ENCODE peak calls at places on chromosomes 2 and 18, in six cellular contexts. C, U, Z, P, R and Q are unnamed samples.
A peak's percentile ranks its signal among the peaks of the same experiment; 100 is the strongest.

GRCh38 chr2:1727796-1728474 is 16.4 kb downstream of the PXDN start:
- DNase-seq in P (no peak), U (no peak), R (no peak), Z (no peak), C (no peak), Q (no peak)

GRCh38 chr2:144890828-144891227 is 370.9 kb upstream of the ZEB2 start:
- DNase-seq in R (peak; percentile 10), U (peak; percentile 84), Z (no peak), P (no peak), C (peak; percentile 5), Q (no peak)

GRCh38 chr18:4450065-4450676 is 4.9 kb downstream of the DLGAP1 start:
- DNase-seq in C (peak; percentile 17), Z (no peak), R (peak; percentile 15), U (no peak), P (no peak), Q (no peak)

GRCh38 chr18:31420032-31420431 is 27.5 kb upstream of the DSG3 start:
- DNase-seq in U (no peak), C (no peak), R (no peak), P (no peak), Z (no peak), Q (no peak)

GRCh38 chr2:231017250-231017636 is 20.1 kb upstream of the C2orf72 start:
- DNase-seq in U (peak; percentile 49), C (no peak), R (no peak), Z (no peak), P (no peak), Q (no peak)

GRCh38 chr2:217186152-217186551 is 326.3 kb upstream of the TNP1 start:
- DNase-seq in Z (peak; percentile 10), R (no peak), C (no peak), P (no peak), U (no peak), Q (peak; percentile 53)

GRCh38 chr2:174218773-174219172 is 29.6 kb downstream of the OLA1 start:
- DNase-seq in U (no peak), P (no peak), C (no peak), Z (no peak), R (no peak), Q (no peak)

GRCh38 chr2:70886541-70886987 is 49.1 kb upstream of the ATP6V1B1 start:
- DNase-seq in P (no peak), C (no peak), Z (no peak), U (peak; percentile 88), R (no peak), Q (no peak)

GRCh38 chr2:57544626-57545025 is 502.0 kb upstream of the VRK2 start:
- DNase-seq in R (no peak), C (no peak), P (no peak), Z (no peak), U (no peak), Q (no peak)

GRCh38 chr2:100198461-100199230 is 56.3 kb upstream of the AFF3 start:
- DNase-seq in R (no peak), P (no peak), Z (no peak), C (no peak), U (no peak), Q (no peak)